ENCODE peak calls at places on chromosomes 16 and 17, in five cellular contexts. C, L, X, B and Q are unnamed samples.
A peak's percentile ranks its signal among the peaks of the same experiment; 100 is the strongest.

GRCh38 chr16:20401066-20401465 is 3.5 kb downstream of the PDILT start:
- DNase-seq in C (no peak), L (no peak), X (no peak), B (no peak), Q (no peak)

GRCh38 chr16:80285089-80285488 is 255.7 kb upstream of the DYNLRB2 start:
- DNase-seq in C (no peak), L (peak; percentile 81), B (no peak), X (no peak), Q (no peak)

GRCh38 chr16:12398029-12398735 is 405.5 kb downstream of the CPPED1 start:
- DNase-seq in L (peak; percentile 68), C (no peak), X (no peak), B (no peak), Q (no peak)

GRCh38 chr17:68456529-68457167 is 648 bp downstream of the WIPI1 start:
- DNase-seq in X (peak; percentile 71), C (peak; percentile 83), B (peak; percentile 69), L (peak; percentile 89), Q (no peak)

GRCh38 chr17:77471984-77472836 is 331.4 kb downstream of the SEC14L1 start:
- DNase-seq in L (peak; percentile 90), X (peak; percentile 44), C (peak; percentile 67), B (peak; percentile 81), Q (no peak)

GRCh38 chr17:28471531-28472342 is 1.7 kb upstream of the SLC13A2 start:
- DNase-seq in L (no peak), C (no peak), X (no peak), B (no peak), Q (no peak)

GRCh38 chr17:41811549-41812175 is at the start of gene P3H4:
- DNase-seq in B (peak; percentile 66), X (peak; percentile 89), C (peak; percentile 94), L (peak; percentile 82), Q (peak; percentile 76)

GRCh38 chr16:2720719-2721633 is 952 bp upstream of the PRSS27 start:
- DNase-seq in C (peak; percentile 98), L (peak; percentile 83), X (peak; percentile 94), B (peak; percentile 84), Q (peak; percentile 79)

GRCh38 chr17:50634123-50634914 is at the start of gene ABCC3:
- DNase-seq in X (peak; percentile 84), C (peak; percentile 90), B (peak; percentile 64), L (no peak), Q (no peak)

GRCh38 chr17:30517786-30518185 is 40.6 kb downstream of the GOSR1 start:
- DNase-seq in X (no peak), B (no peak), L (no peak), C (no peak), Q (no peak)

GRCh38 chr16:86665319-86665675 is 86.9 kb downstream of the FOXL1 start:
- DNase-seq in C (no peak), L (peak; percentile 90), B (no peak), X (no peak), Q (no peak)

GRCh38 chr17:66177048-66177447 is 14.9 kb downstream of the CEP112 start:
- DNase-seq in C (no peak), L (no peak), X (no peak), B (no peak), Q (no peak)

GRCh38 chr16:30340621-30341020 is 14.5 kb downstream of the CD2BP2 start:
- DNase-seq in X (no peak), C (no peak), L (no peak), B (no peak), Q (no peak)

GRCh38 chr17:60535382-60536279 is 9.6 kb upstream of the APPBP2 start:
- DNase-seq in L (peak; percentile 52), X (no peak), C (peak; percentile 61), B (no peak), Q (no peak)

GRCh38 chr17:33469911-33470310 is 176.8 kb upstream of the ASIC2 start:
- DNase-seq in C (no peak), L (peak; percentile 60), X (no peak), B (no peak), Q (no peak)

GRCh38 chr17:43026610-43027009 is 1.6 kb downstream of the RND2 start:
- DNase-seq in C (no peak), L (no peak), X (no peak), B (no peak), Q (no peak)

GRCh38 chr16:69859105-69859969 is 91.8 kb upstream of the CLEC18A start:
- DNase-seq in C (peak; percentile 36), L (no peak), B (peak; percentile 32), X (peak; percentile 63), Q (no peak)

GRCh38 chr16:83802135-83802534 is 5.6 kb upstream of the HSBP1 start:
- DNase-seq in B (no peak), C (no peak), L (peak; percentile 82), X (peak; percentile 24), Q (no peak)

GRCh38 chr16:88897696-88898425 is 31.4 kb upstream of the PABPN1L start:
- DNase-seq in X (no peak), L (no peak), B (no peak), C (no peak), Q (no peak)

GRCh38 chr16:23788653-23789052 is 33.8 kb downstream of the CHP2 start:
- DNase-seq in X (no peak), B (no peak), C (no peak), L (no peak), Q (no peak)

GRCh38 chr17:27318633-27319032 is 24.7 kb downstream of the WSB1 start:
- DNase-seq in C (no peak), B (no peak), L (no peak), X (no peak), Q (no peak)

GRCh38 chr17:77042688-77043330 is 98.0 kb upstream of the SEC14L1 start:
- DNase-seq in X (no peak), L (no peak), C (no peak), B (no peak), Q (no peak)

GRCh38 chr17:58447039-58447975 is 30.0 kb upstream of the RNF43 start:
- DNase-seq in L (peak; percentile 83), B (peak; percentile 74), C (peak; percentile 78), X (peak; percentile 74), Q (peak; percentile 56)

GRCh38 chr17:43902190-43902589 is 5.1 kb downstream of the MPP2 start:
- DNase-seq in B (no peak), X (no peak), C (no peak), L (no peak), Q (no peak)

GRCh38 chr17:61402978-61403845 is 3.6 kb downstream of the TBX2 start:
- DNase-seq in C (peak; percentile 34), X (no peak), B (no peak), L (no peak), Q (no peak)

GRCh38 chr17:81090361-81091133 is 55.6 kb downstream of the BAIAP2 start:
- DNase-seq in C (peak; percentile 83), X (no peak), L (no peak), B (peak; percentile 83), Q (no peak)

GRCh38 chr16:14181371-14182050 is 110.4 kb downstream of the MRTFB start:
- DNase-seq in B (no peak), L (peak; percentile 61), C (no peak), X (no peak), Q (no peak)

GRCh38 chr16:84194470-84195200 is 3.7 kb downstream of the ADAD2 start:
- DNase-seq in L (no peak), C (no peak), X (no peak), B (no peak), Q (no peak)

GRCh38 chr17:49969794-49970389 is 902 bp downstream of the DLX4 start:
- DNase-seq in C (no peak), X (no peak), L (no peak), B (no peak), Q (no peak)

GRCh38 chr16:49345829-49346228 is 27.8 kb upstream of the C16orf78 start:
- DNase-seq in L (no peak), X (no peak), C (no peak), B (no peak), Q (no peak)

GRCh38 chr17:46167826-46168569 is 25.2 kb downstream of the KANSL1 start:
- DNase-seq in X (no peak), C (no peak), B (no peak), L (peak; percentile 72), Q (no peak)

GRCh38 chr16:24729967-24730815 is 740 bp downstream of the TNRC6A start:
- DNase-seq in X (peak; percentile 9), L (peak; percentile 28), C (peak; percentile 80), B (no peak), Q (peak; percentile 16)

GRCh38 chr17:72810991-72811508 is 281.4 kb downstream of the SLC39A11 start:
- DNase-seq in L (no peak), X (no peak), C (no peak), B (no peak), Q (no peak)
- TF ChIP-seq CTCF in L (no peak), X (no peak), C (no peak), B (no peak), Q (no peak)

GRCh38 chr16:63628812-63629211 is 1493.1 kb downstream of the CDH11 start:
- DNase-seq in L (no peak), X (no peak), B (no peak), C (no peak), Q (no peak)
- TF ChIP-seq CTCF in L (no peak), X (no peak), B (no peak), C (no peak), Q (no peak)

DNA sequence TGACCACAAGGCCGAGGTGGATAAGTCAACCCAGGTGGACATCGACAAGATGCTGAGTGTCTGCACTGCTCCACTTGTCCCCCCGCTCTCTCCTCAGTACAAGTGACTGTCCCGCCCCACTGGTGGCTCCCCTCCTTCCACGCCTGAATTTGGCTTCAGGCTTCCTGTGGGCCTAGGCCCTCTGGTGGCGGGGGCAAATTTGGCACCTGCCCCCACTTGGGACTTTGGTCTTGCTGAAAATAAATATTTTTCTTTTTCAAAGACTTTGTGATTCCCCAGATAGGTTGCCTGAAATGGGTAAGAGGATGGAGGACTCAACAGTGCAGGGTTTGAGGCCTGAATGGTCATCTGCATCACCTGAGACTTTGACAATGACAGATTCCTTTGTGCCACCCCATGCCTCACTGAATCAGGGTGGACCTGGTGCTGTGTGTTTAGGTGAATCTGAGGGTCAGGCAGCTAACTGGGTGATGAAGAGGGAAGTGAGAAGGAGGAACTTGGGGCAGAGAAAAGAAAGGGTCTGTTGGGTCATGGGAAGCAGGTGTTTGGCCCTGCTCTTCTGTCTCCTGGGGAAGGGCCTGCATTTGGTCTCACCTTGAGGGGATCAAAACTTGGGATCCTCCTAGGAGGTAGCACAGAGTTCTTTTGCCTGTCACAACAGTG is 2.0 kb downstream of the C16orf86 start:
- DNase-seq in C (no peak), X (no peak), B (no peak), L (no peak), Q (no peak)
- TF ChIP-seq CTCF in C (peak; percentile 10), X (peak; percentile 15), B (no peak), L (no peak), Q (no peak)

GRCh38 chr16:82236875-82237274 is 66.9 kb upstream of the MPHOSPH6 start:
- DNase-seq in L (no peak), C (no peak), X (no peak), B (no peak), Q (no peak)

GRCh38 chr16:82236415-82236814 is 66.4 kb upstream of the MPHOSPH6 start:
- DNase-seq in B (no peak), X (no peak), L (no peak), C (no peak), Q (no peak)

GRCh38 chr16:82241469-82242052 is 71.5 kb upstream of the MPHOSPH6 start:
- DNase-seq in X (no peak), L (no peak), C (no peak), B (no peak), Q (no peak)

GRCh38 chr16:82240111-82240510 is 70.1 kb upstream of the MPHOSPH6 start:
- DNase-seq in C (no peak), X (no peak), B (no peak), L (no peak), Q (no peak)
- TF ChIP-seq CTCF in C (no peak), X (no peak), B (no peak), L (no peak), Q (no peak)

GRCh38 chr17:2042355-2042929 is 620 bp downstream of the OVCA2 start:
- DNase-seq in L (peak; percentile 46), X (no peak), C (peak; percentile 65), B (no peak), Q (no peak)
- TF ChIP-seq CTCF in L (peak; percentile 58), X (no peak), C (no peak), B (no peak), Q (no peak)